ENCODE peak calls at places on chromosome 2, in four cellular contexts. M, G, E and P are unnamed samples.

GRCh38 chr2:41782306-41783158 is 265.3 kb upstream of the PKDCC start:
- DNase-seq in M (peak; percentile 54), G (no peak), E (peak; percentile 6), P (peak; percentile 14)

GRCh38 chr2:126832757-126833156 is 65.9 kb upstream of the TEX51 start:
- DNase-seq in M (no peak), G (no peak), E (no peak), P (no peak)

GRCh38 chr2:240983361-240983995 is 14.9 kb upstream of the SNED1 start:
- DNase-seq in M (peak; percentile 79), G (no peak), E (no peak), P (peak; percentile 26)

GRCh38 chr2:143700865-143701264 is 571.6 kb downstream of the ARHGAP15 start:
- DNase-seq in M (no peak), G (no peak), E (no peak), P (no peak)

GRCh38 chr2:69007169-69007568 is 5.8 kb upstream of the ANTXR1 start:
- DNase-seq in M (no peak), G (no peak), E (no peak), P (no peak)

GRCh38 chr2:209666296-209666695 is 105.3 kb upstream of the UNC80 start:
- DNase-seq in M (no peak), G (no peak), E (no peak), P (no peak)

GRCh38 chr2:172333206-172333605 is 94.2 kb upstream of the ITGA6 start:
- DNase-seq in M (no peak), G (no peak), E (no peak), P (no peak)

GRCh38 chr2:201408931-201409330 is 42.3 kb downstream of the TRAK2 start:
- DNase-seq in M (no peak), G (no peak), E (no peak), P (no peak)

DNA sequence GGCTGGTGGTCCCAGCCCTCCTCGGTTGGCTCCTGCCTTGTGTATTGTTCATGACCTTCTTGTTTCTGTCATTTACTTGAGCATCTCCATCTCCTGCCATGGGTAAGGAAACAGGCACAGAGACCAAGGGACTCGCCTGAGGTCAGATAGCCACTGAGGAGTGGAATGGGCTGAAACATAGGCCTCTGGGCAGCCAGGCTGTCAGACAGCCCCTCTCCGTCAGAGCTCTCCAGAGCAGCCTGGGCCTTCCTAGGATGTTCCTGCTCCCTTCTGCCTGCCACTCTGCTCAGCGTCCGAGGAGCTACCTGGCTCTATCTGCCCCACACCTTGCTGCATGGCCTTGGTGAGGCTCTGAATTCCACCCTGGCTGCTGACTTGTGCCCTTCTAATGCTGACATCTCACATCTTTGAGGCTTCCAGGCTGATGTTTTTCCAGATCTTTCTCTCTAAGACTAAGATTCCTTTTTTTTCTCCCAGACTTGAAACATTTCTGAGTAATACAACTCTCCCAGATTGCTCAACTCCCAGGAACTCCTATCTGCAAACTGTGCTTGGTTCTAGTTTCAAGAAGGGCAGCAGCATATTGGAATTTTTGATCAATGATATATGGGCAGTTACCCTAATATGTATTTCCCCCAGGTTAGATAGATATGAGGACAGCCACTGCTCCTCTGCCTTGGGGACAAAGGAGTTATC is 67.7 kb downstream of the MCFD2 start:
- DNase-seq in M (no peak), G (no peak), E (no peak), P (no peak)
- H3K4me3 ChIP-seq in M (no peak overlapping the region), G (no peak overlapping the region), E (peak overlapping the region; percentile 29), P (no peak overlapping the region)

GRCh38 chr2:148880636-148881035 is 5.6 kb downstream of the KIF5C start:
- DNase-seq in M (no peak), G (no peak), E (no peak), P (no peak)
- H3K4me3 ChIP-seq in M (no peak overlapping the region), G (no peak overlapping the region), E (no peak overlapping the region), P (no peak overlapping the region)

GRCh38 chr2:98909381-98910211 is 26.4 kb downstream of the CRACDL start:
- DNase-seq in M (peak; percentile 88), G (peak; percentile 48), E (peak; percentile 52), P (no peak)
- H3K4me3 ChIP-seq in M (no peak overlapping the region), G (no peak overlapping the region), E (no peak overlapping the region), P (no peak overlapping the region)

GRCh38 chr2:64732153-64732552 is 78.4 kb upstream of the SERTAD2 start:
- DNase-seq in M (no peak), G (no peak), E (no peak), P (no peak)
- H3K4me3 ChIP-seq in M (no peak overlapping the region), G (no peak overlapping the region), E (no peak overlapping the region), P (no peak overlapping the region)

GRCh38 chr2:182866461-182867369 is at the start of gene FRZB:
- DNase-seq in M (peak; percentile 88), G (peak; percentile 14), E (peak; percentile 26), P (no peak)
- H3K4me3 ChIP-seq in M (peak within 1 kb of the TSS; percentile 22), G (peak within 1 kb of the TSS; percentile 41), E (peak within 1 kb of the TSS; percentile 59), P (no peak within 1 kb of the TSS)

DNA sequence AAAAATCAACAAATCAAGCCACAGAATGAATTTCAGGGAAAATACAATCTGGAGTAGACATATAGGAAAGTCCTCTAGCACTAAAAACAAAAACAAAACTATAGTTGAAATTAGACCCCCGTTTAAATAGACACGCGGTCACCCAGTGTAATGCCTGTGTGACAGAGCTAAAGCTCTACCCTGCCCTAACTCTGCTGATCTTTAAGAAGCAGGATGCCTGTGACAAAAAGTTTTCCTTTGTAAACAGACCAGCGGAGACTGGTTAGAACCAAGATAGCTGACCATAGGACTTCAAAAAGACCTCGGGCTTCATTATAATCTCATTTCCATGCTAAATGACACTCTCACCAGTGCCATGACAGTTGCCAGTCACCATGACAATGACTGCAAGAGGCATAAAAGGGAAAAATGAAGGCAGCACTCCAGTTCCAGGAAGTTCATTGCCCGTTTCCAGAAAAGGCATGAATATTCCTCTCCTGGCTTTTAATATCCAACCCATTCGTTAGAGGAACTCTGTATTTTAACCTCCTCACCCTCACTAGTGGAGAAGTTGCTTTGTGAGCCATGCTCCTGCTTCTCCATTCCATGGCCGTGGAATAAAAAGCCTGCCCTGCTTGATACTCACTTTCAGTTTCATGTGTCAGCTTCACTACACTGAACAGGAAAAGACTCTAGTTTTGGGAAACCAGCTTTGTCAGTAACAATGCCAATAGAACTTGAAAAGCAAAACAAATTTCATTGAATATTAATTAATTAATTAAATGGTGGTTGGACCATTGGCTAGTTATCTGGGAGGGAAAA is 157.1 kb upstream of the COPS8 start:
- DNase-seq in M (no peak), G (no peak), E (no peak), P (no peak)
- H3K4me3 ChIP-seq in M (no peak overlapping the region), G (peak overlapping the region; percentile 4), E (peak overlapping the region; percentile 27), P (no peak overlapping the region)